ENCODE peak calls at places on chromosome 4, in nine cellular contexts. L is astrocyte of the spinal cord, S is ovary, Q is choroid plexus epithelial cell, O is right cardiac atrium, M is AG04450, D is mucosa of descending colon, X is small intestine, J is A673. B is an unnamed sample.

GRCh38 chr4:104465201-104465600 is 29.5 kb downstream of the CXXC4 start:
- DNase-seq in L (no peak), S (no peak), Q (peak), O (no peak), M (no peak), D (no peak), X (no peak), J (no peak), B (no peak)

GRCh38 chr4:186901850-186902249 is 178.2 kb upstream of the FAT1 start:
- DNase-seq in L (no peak), S (no peak), Q (no peak), O (no peak), M (no peak), D (peak), X (peak), J (no peak), B (no peak)

GRCh38 chr4:953574-953915 is 19.8 kb downstream of the DGKQ start:
- DNase-seq in L (no peak), S (no peak), Q (no peak), O (no peak), M (no peak), D (no peak), X (no peak), J (no peak), B (no peak)

GRCh38 chr4:55393461-55394320 is 2.1 kb upstream of the TMEM165 start:
- DNase-seq in L (no peak), S (no peak), Q (no peak), O (no peak), M (peak), D (no peak), X (no peak), J (no peak), B (no peak)

GRCh38 chr4:41406051-41406516 is 131.9 kb upstream of the LIMCH1 start:
- DNase-seq in L (no peak), S (no peak), Q (no peak), O (no peak), M (no peak), D (no peak), X (no peak), J (no peak), B (no peak)

GRCh38 chr4:8176547-8177399 is 18.2 kb upstream of the ABLIM2 start:
- DNase-seq in L (peak), S (no peak), Q (peak), O (no peak), M (no peak), D (peak), X (peak), J (peak), B (peak)

GRCh38 chr4:98963538-98964433 is 31.7 kb upstream of the METAP1 start:
- DNase-seq in L (peak), S (no peak), Q (no peak), O (no peak), M (no peak), D (no peak), X (no peak), J (no peak), B (no peak)

GRCh38 chr4:52995341-52996030 is 133.4 kb downstream of the RASL11B start:
- DNase-seq in L (peak), S (no peak), Q (peak), O (no peak), M (no peak), D (no peak), X (no peak), J (no peak), B (no peak)

GRCh38 chr4:154018659-154019058 is 229.8 kb upstream of the SFRP2 start:
- DNase-seq in L (no peak), S (no peak), Q (peak), O (no peak), M (no peak), D (no peak), X (no peak), J (peak), B (no peak)

GRCh38 chr4:37685726-37686372 is 327 bp downstream of the RELL1 start:
- DNase-seq in L (peak), S (no peak), Q (peak), O (peak), M (no peak), D (peak), X (peak), J (peak), B (no peak)

GRCh38 chr4:187550256-187550950 is 445.2 kb upstream of the ZFP42 start:
- DNase-seq in L (peak), S (no peak), Q (no peak), O (no peak), M (no peak), D (no peak), X (no peak), J (no peak), B (no peak)

GRCh38 chr4:187908079-187908501 is 87.5 kb upstream of the ZFP42 start:
- DNase-seq in L (peak), S (no peak), Q (peak), O (no peak), M (peak), D (no peak), X (no peak), J (no peak), B (no peak)

DNA sequence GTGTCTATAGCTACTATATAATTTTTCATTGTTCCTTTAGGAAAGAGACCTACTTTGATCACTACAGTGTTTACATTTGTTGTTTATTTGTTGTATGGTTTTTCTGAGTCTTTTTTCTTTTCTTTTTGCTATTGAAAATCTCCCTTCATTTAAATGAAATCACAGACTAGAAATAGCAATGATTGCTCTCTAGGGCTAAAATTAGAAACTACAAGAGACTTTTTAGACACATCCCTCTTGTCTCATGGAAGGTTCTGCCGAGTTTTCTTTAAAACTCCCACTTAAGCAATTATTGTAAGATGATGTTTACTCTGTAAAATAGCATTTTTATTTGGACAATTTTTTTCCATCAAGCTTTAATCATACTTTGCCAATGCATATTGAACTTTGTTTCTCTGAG is 136.6 kb downstream of the PALLD start:
- DNase-seq in L (no peak), S (no peak), Q (no peak), O (no peak), M (no peak), D (no peak), X (no peak), J (no peak), B (no peak)
- H3K4me3 ChIP-seq in L (peak), S (peak), Q (peak), O (no peak), M (peak), D (no peak), X (no peak), J (peak), B (no peak)

DNA sequence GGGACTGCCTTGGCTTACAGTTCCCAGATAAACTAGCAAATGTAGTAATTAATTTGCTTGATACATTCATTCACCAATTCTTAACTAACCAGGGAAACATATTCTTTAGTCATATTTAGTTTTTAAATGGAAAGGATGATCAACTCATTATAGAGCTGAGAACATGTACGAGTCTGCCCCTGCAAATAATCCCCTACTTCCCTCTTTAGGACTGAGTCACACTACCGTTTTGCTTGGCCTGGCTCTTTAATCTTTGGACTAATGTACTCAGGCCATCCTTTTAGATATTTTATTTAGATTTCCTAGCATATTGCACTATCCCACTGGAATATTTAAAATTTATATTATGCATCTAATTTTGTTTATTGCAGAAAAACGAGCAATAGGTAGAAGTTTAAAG is 105.5 kb upstream of the LCORL start:
- DNase-seq in L (no peak), S (no peak), Q (no peak), O (no peak), M (no peak), D (no peak), X (peak), J (no peak), B (no peak)
- H3K4me3 ChIP-seq in L (no peak), S (no peak), Q (no peak), O (no peak), M (no peak), D (no peak), X (no peak), J (no peak), B (no peak)

DNA sequence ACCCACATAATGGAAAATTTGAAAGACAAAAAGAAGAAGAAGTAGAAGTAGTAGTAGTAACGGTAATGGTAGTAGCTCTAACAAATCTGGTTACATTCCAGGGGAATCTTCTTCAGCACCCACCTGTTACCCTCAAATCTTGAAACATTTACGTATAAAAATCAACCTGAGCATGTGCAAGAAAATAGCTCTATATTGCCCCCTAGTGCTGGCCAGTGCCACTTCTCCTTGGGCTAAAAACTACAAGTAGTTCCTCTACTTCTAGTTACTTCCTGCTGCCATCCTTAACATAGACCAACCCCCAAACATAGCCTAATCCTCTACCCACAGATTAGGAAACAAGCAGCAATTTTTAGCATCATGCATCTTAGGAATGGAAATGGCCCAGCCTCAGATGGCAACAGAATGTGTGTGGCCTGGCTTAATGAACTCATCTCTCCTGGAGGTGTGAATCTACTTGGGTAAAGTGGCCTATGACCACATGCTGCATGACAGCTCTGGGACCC is 3.1 kb downstream of the PDGFC start:
- DNase-seq in L (peak), S (peak), Q (peak), O (peak), M (no peak), D (peak), X (peak), J (peak), B (peak)
- H3K4me3 ChIP-seq in L (peak), S (peak), Q (peak), O (no peak), M (peak), D (no peak), X (no peak), J (peak), B (no peak)

GRCh38 chr4:173478884-173479283 is 51.1 kb downstream of the HAND2 start:
- DNase-seq in L (no peak), S (no peak), Q (no peak), O (no peak), M (no peak), D (no peak), X (no peak), J (no peak), B (no peak)
- H3K4me3 ChIP-seq in L (no peak), S (no peak), Q (no peak), O (no peak), M (no peak), D (no peak), X (no peak), J (no peak), B (no peak)

B was measured in Caco-2.